ENCODE peak calls at places on chromosomes 6 and 20, in eight cellular contexts. One of them, this sample, is unnamed. For H3K36me3, the result is how much of the 10 kb centered on the place peaks cover.

GRCh38 chr6:125262026-125263013 is 39.4 kb downstream of the HDDC2 start:
- DNase-seq in CD4-positive, alpha-beta memory T cell: no peak
- DNase-seq in astrocyte: peak
- DNase-seq in CD8-positive, alpha-beta memory T cell: no peak
- DNase-seq in spleen: no peak
- DNase-seq in body of pancreas: no peak
- DNase-seq in esophagus muscularis mucosa: no peak
- DNase-seq in K562: no peak
- DNase-seq in this sample: peak

GRCh38 chr6:5116243-5116991 is 31.3 kb downstream of the PPP1R3G start:
- DNase-seq in CD8-positive, alpha-beta memory T cell: no peak
- DNase-seq in body of pancreas: no peak
- DNase-seq in spleen: no peak
- DNase-seq in K562: no peak
- DNase-seq in CD4-positive, alpha-beta memory T cell: no peak
- DNase-seq in esophagus muscularis mucosa: no peak
- DNase-seq in astrocyte: no peak
- DNase-seq in this sample: no peak

GRCh38 chr6:152004036-152004566 is 196.6 kb downstream of the ESR1 start:
- DNase-seq in astrocyte: peak
- DNase-seq in esophagus muscularis mucosa: no peak
- DNase-seq in CD4-positive, alpha-beta memory T cell: no peak
- DNase-seq in spleen: no peak
- DNase-seq in K562: no peak
- DNase-seq in body of pancreas: no peak
- DNase-seq in CD8-positive, alpha-beta memory T cell: no peak
- DNase-seq in this sample: no peak

GRCh38 chr6:150068173-150068785 is 642 bp downstream of the ULBP3 start:
- DNase-seq in CD8-positive, alpha-beta memory T cell: peak
- DNase-seq in K562: no peak
- DNase-seq in astrocyte: no peak
- DNase-seq in body of pancreas: no peak
- DNase-seq in CD4-positive, alpha-beta memory T cell: no peak
- DNase-seq in esophagus muscularis mucosa: no peak
- DNase-seq in spleen: no peak
- DNase-seq in this sample: no peak

GRCh38 chr6:26128013-26128771 is 41.0 kb downstream of the HFE start:
- DNase-seq in spleen: no peak
- DNase-seq in CD4-positive, alpha-beta memory T cell: no peak
- DNase-seq in astrocyte: no peak
- DNase-seq in esophagus muscularis mucosa: no peak
- DNase-seq in body of pancreas: no peak
- DNase-seq in K562: no peak
- DNase-seq in CD8-positive, alpha-beta memory T cell: no peak
- DNase-seq in this sample: no peak

GRCh38 chr6:112282217-112282616 is 27.9 kb upstream of the LAMA4 start:
- DNase-seq in body of pancreas: no peak
- DNase-seq in K562: no peak
- DNase-seq in astrocyte: peak
- DNase-seq in spleen: no peak
- DNase-seq in CD8-positive, alpha-beta memory T cell: no peak
- DNase-seq in CD4-positive, alpha-beta memory T cell: no peak
- DNase-seq in esophagus muscularis mucosa: no peak
- DNase-seq in this sample: peak

GRCh38 chr6:111668410-111668809 is 62.7 kb upstream of the TRAF3IP2 start:
- DNase-seq in CD4-positive, alpha-beta memory T cell: no peak
- DNase-seq in astrocyte: no peak
- DNase-seq in K562: no peak
- DNase-seq in spleen: no peak
- DNase-seq in esophagus muscularis mucosa: no peak
- DNase-seq in body of pancreas: no peak
- DNase-seq in CD8-positive, alpha-beta memory T cell: no peak
- DNase-seq in this sample: no peak

GRCh38 chr6:82333781-82334180 is 29.8 kb upstream of the TPBG start:
- DNase-seq in CD4-positive, alpha-beta memory T cell: no peak
- DNase-seq in astrocyte: no peak
- DNase-seq in K562: no peak
- DNase-seq in body of pancreas: no peak
- DNase-seq in CD8-positive, alpha-beta memory T cell: no peak
- DNase-seq in spleen: no peak
- DNase-seq in esophagus muscularis mucosa: no peak
- DNase-seq in this sample: no peak

GRCh38 chr20:22563062-22563965 is 21.1 kb downstream of the FOXA2 start:
- DNase-seq in esophagus muscularis mucosa: no peak
- DNase-seq in astrocyte: no peak
- DNase-seq in CD8-positive, alpha-beta memory T cell: no peak
- DNase-seq in CD4-positive, alpha-beta memory T cell: no peak
- DNase-seq in body of pancreas: no peak
- DNase-seq in K562: no peak
- DNase-seq in spleen: no peak
- DNase-seq in this sample: no peak

GRCh38 chr6:14440891-14441358 is 323.4 kb downstream of the CD83 start:
- DNase-seq in spleen: no peak
- DNase-seq in esophagus muscularis mucosa: no peak
- DNase-seq in CD8-positive, alpha-beta memory T cell: no peak
- DNase-seq in astrocyte: no peak
- DNase-seq in CD4-positive, alpha-beta memory T cell: no peak
- DNase-seq in K562: no peak
- DNase-seq in body of pancreas: no peak
- DNase-seq in this sample: no peak

GRCh38 chr6:36576573-36576972 is 17.6 kb upstream of the SRSF3 start:
- DNase-seq in CD8-positive, alpha-beta memory T cell: no peak
- DNase-seq in esophagus muscularis mucosa: no peak
- DNase-seq in astrocyte: no peak
- DNase-seq in CD4-positive, alpha-beta memory T cell: no peak
- DNase-seq in K562: no peak
- DNase-seq in spleen: no peak
- DNase-seq in body of pancreas: no peak
- DNase-seq in this sample: no peak

GRCh38 chr20:17882065-17882833 is 86.3 kb downstream of the SNX5 start:
- DNase-seq in spleen: no peak
- DNase-seq in body of pancreas: no peak
- DNase-seq in astrocyte: no peak
- DNase-seq in esophagus muscularis mucosa: no peak
- DNase-seq in K562: no peak
- DNase-seq in CD4-positive, alpha-beta memory T cell: no peak
- DNase-seq in CD8-positive, alpha-beta memory T cell: no peak
- DNase-seq in this sample: no peak

GRCh38 chr6:72616406-72617015 is 5.4 kb upstream of the KCNQ5 start:
- DNase-seq in spleen: no peak
- DNase-seq in body of pancreas: no peak
- DNase-seq in CD4-positive, alpha-beta memory T cell: no peak
- DNase-seq in esophagus muscularis mucosa: no peak
- DNase-seq in CD8-positive, alpha-beta memory T cell: peak
- DNase-seq in K562: peak
- DNase-seq in astrocyte: no peak
- DNase-seq in this sample: peak

GRCh38 chr6:97186416-97186999 is 96.5 kb downstream of the MMS22L start:
- DNase-seq in esophagus muscularis mucosa: no peak
- DNase-seq in CD4-positive, alpha-beta memory T cell: peak
- DNase-seq in body of pancreas: peak
- DNase-seq in spleen: peak
- DNase-seq in K562: peak
- DNase-seq in CD8-positive, alpha-beta memory T cell: peak
- DNase-seq in astrocyte: no peak
- DNase-seq in this sample: peak

GRCh38 chr6:118722820-118723526 is 71.6 kb upstream of the CEP85L start:
- DNase-seq in astrocyte: no peak
- DNase-seq in body of pancreas: no peak
- DNase-seq in CD4-positive, alpha-beta memory T cell: no peak
- DNase-seq in spleen: no peak
- DNase-seq in K562: no peak
- DNase-seq in esophagus muscularis mucosa: no peak
- DNase-seq in CD8-positive, alpha-beta memory T cell: no peak
- DNase-seq in this sample: no peak

GRCh38 chr20:42472198-42472597 is 717.5 kb downstream of the PTPRT start:
- DNase-seq in astrocyte: no peak
- DNase-seq in spleen: no peak
- DNase-seq in body of pancreas: no peak
- DNase-seq in esophagus muscularis mucosa: no peak
- DNase-seq in K562: no peak
- DNase-seq in CD4-positive, alpha-beta memory T cell: no peak
- DNase-seq in CD8-positive, alpha-beta memory T cell: no peak
- DNase-seq in this sample: no peak

GRCh38 chr20:42475773-42476172 is 713.9 kb downstream of the PTPRT start:
- DNase-seq in K562: no peak
- DNase-seq in astrocyte: no peak
- DNase-seq in body of pancreas: no peak
- DNase-seq in spleen: no peak
- DNase-seq in CD4-positive, alpha-beta memory T cell: no peak
- DNase-seq in esophagus muscularis mucosa: no peak
- DNase-seq in CD8-positive, alpha-beta memory T cell: no peak
- DNase-seq in this sample: no peak
- H3K4me3 ChIP-seq in K562: no peak
- H3K4me3 ChIP-seq in astrocyte: no peak
- H3K4me3 ChIP-seq in body of pancreas: no peak
- H3K4me3 ChIP-seq in spleen: no peak
- H3K4me3 ChIP-seq in CD4-positive, alpha-beta memory T cell: no peak
- H3K4me3 ChIP-seq in esophagus muscularis mucosa: no peak
- H3K4me3 ChIP-seq in CD8-positive, alpha-beta memory T cell: no peak
- H3K4me3 ChIP-seq in this sample: no peak

GRCh38 chr20:50582591-50583234 is 72.5 kb downstream of the PTPN1 start:
- DNase-seq in body of pancreas: no peak
- DNase-seq in K562: no peak
- DNase-seq in spleen: peak
- DNase-seq in esophagus muscularis mucosa: no peak
- DNase-seq in astrocyte: no peak
- DNase-seq in CD8-positive, alpha-beta memory T cell: no peak
- DNase-seq in CD4-positive, alpha-beta memory T cell: no peak
- DNase-seq in this sample: no peak
- H3K36me3 ChIP-seq in body of pancreas: under half
- H3K36me3 ChIP-seq in K562: half or more
- H3K36me3 ChIP-seq in spleen: half or more
- H3K36me3 ChIP-seq in esophagus muscularis mucosa: under half
- H3K36me3 ChIP-seq in astrocyte: half or more
- H3K36me3 ChIP-seq in CD8-positive, alpha-beta memory T cell: half or more
- H3K36me3 ChIP-seq in CD4-positive, alpha-beta memory T cell: half or more
- H3K36me3 ChIP-seq in this sample: under half

GRCh38 chr6:83985308-83985713 is 48.3 kb upstream of the MRAP2 start:
- DNase-seq in K562: peak
- DNase-seq in body of pancreas: no peak
- DNase-seq in spleen: no peak
- DNase-seq in astrocyte: no peak
- DNase-seq in CD4-positive, alpha-beta memory T cell: no peak
- DNase-seq in esophagus muscularis mucosa: no peak
- DNase-seq in CD8-positive, alpha-beta memory T cell: no peak
- DNase-seq in this sample: no peak
- H3K4me3 ChIP-seq in K562: no peak
- H3K4me3 ChIP-seq in body of pancreas: no peak
- H3K4me3 ChIP-seq in spleen: no peak
- H3K4me3 ChIP-seq in astrocyte: no peak
- H3K4me3 ChIP-seq in CD4-positive, alpha-beta memory T cell: no peak
- H3K4me3 ChIP-seq in esophagus muscularis mucosa: no peak
- H3K4me3 ChIP-seq in CD8-positive, alpha-beta memory T cell: no peak
- H3K4me3 ChIP-seq in this sample: no peak

GRCh38 chr6:7402746-7403145 is 13.1 kb downstream of the RIOK1 start:
- DNase-seq in CD8-positive, alpha-beta memory T cell: no peak
- DNase-seq in body of pancreas: no peak
- DNase-seq in esophagus muscularis mucosa: no peak
- DNase-seq in spleen: no peak
- DNase-seq in astrocyte: no peak
- DNase-seq in K562: no peak
- DNase-seq in CD4-positive, alpha-beta memory T cell: no peak
- DNase-seq in this sample: no peak

GRCh38 chr6:7409740-7410139 is 20.1 kb downstream of the RIOK1 start:
- DNase-seq in spleen: no peak
- DNase-seq in K562: no peak
- DNase-seq in astrocyte: no peak
- DNase-seq in CD4-positive, alpha-beta memory T cell: no peak
- DNase-seq in body of pancreas: no peak
- DNase-seq in CD8-positive, alpha-beta memory T cell: no peak
- DNase-seq in esophagus muscularis mucosa: no peak
- DNase-seq in this sample: no peak

GRCh38 chr6:7406743-7407142 is 17.1 kb downstream of the RIOK1 start:
- DNase-seq in body of pancreas: no peak
- DNase-seq in CD8-positive, alpha-beta memory T cell: no peak
- DNase-seq in esophagus muscularis mucosa: no peak
- DNase-seq in astrocyte: no peak
- DNase-seq in spleen: no peak
- DNase-seq in CD4-positive, alpha-beta memory T cell: no peak
- DNase-seq in K562: no peak
- DNase-seq in this sample: no peak

GRCh38 chr6:7401103-7401502 is 11.5 kb downstream of the RIOK1 start:
- DNase-seq in CD4-positive, alpha-beta memory T cell: no peak
- DNase-seq in astrocyte: peak
- DNase-seq in spleen: no peak
- DNase-seq in body of pancreas: no peak
- DNase-seq in esophagus muscularis mucosa: no peak
- DNase-seq in CD8-positive, alpha-beta memory T cell: no peak
- DNase-seq in K562: no peak
- DNase-seq in this sample: no peak

GRCh38 chr6:7404546-7404945 is 14.9 kb downstream of the RIOK1 start:
- DNase-seq in body of pancreas: no peak
- DNase-seq in esophagus muscularis mucosa: no peak
- DNase-seq in CD8-positive, alpha-beta memory T cell: no peak
- DNase-seq in CD4-positive, alpha-beta memory T cell: no peak
- DNase-seq in K562: no peak
- DNase-seq in spleen: no peak
- DNase-seq in astrocyte: no peak
- DNase-seq in this sample: no peak
- H3K36me3 ChIP-seq in body of pancreas: under half
- H3K36me3 ChIP-seq in esophagus muscularis mucosa: half or more
- H3K36me3 ChIP-seq in CD8-positive, alpha-beta memory T cell: under half
- H3K36me3 ChIP-seq in CD4-positive, alpha-beta memory T cell: half or more
- H3K36me3 ChIP-seq in K562: half or more
- H3K36me3 ChIP-seq in spleen: half or more
- H3K36me3 ChIP-seq in astrocyte: under half
- H3K36me3 ChIP-seq in this sample: half or more

GRCh38 chr6:163356324-163356723 is 58.2 kb upstream of the QKI start:
- DNase-seq in spleen: no peak
- DNase-seq in astrocyte: peak
- DNase-seq in CD8-positive, alpha-beta memory T cell: no peak
- DNase-seq in CD4-positive, alpha-beta memory T cell: no peak
- DNase-seq in body of pancreas: peak
- DNase-seq in K562: no peak
- DNase-seq in esophagus muscularis mucosa: no peak
- DNase-seq in this sample: peak
- H3K4me3 ChIP-seq in spleen: no peak
- H3K4me3 ChIP-seq in astrocyte: no peak
- H3K4me3 ChIP-seq in CD8-positive, alpha-beta memory T cell: no peak
- H3K4me3 ChIP-seq in CD4-positive, alpha-beta memory T cell: no peak
- H3K4me3 ChIP-seq in body of pancreas: no peak
- H3K4me3 ChIP-seq in K562: no peak
- H3K4me3 ChIP-seq in esophagus muscularis mucosa: no peak
- H3K4me3 ChIP-seq in this sample: no peak

This sample was measured in cardiac muscle cell.